ENCODE peak calls at places on chromosomes 3 and 15, in six cellular contexts. X, G, K, F, O and M are unnamed samples.

GRCh38 chr3:12139111-12139511 is 19.6 kb downstream of the TIMP4 start:
- DNase-seq in X (peak), G (peak), K (no peak), F (peak), O (no peak), M (peak)

GRCh38 chr3:57706462-57706861 is 13.6 kb upstream of the DENND6A start:
- DNase-seq in X (no peak), G (peak), K (no peak), F (peak), O (no peak), M (no peak)

GRCh38 chr15:61994216-61994615 is 66.0 kb downstream of the VPS13C start:
- DNase-seq in X (no peak), G (no peak), K (no peak), F (peak), O (no peak), M (no peak)

GRCh38 chr3:172129868-172130751 is 90.7 kb downstream of the FNDC3B start:
- DNase-seq in X (peak), G (peak), K (peak), F (peak), O (no peak), M (no peak)

GRCh38 chr15:39616731-39617455 is 36.0 kb downstream of the THBS1 start:
- DNase-seq in X (no peak), G (no peak), K (no peak), F (peak), O (no peak), M (no peak)

GRCh38 chr3:103085465-103085864 is 650.6 kb downstream of the ZPLD1 start:
- DNase-seq in X (peak), G (peak), K (no peak), F (no peak), O (no peak), M (no peak)

GRCh38 chr15:67832965-67833503 is 6.8 kb downstream of the RNU6-1 start:
- DNase-seq in X (no peak), G (no peak), K (peak), F (no peak), O (no peak), M (peak)

GRCh38 chr3:86624192-86624591 is 366.8 kb downstream of the VGLL3 start:
- DNase-seq in X (no peak), G (no peak), K (no peak), F (no peak), O (no peak), M (no peak)

GRCh38 chr3:64836097-64836496 is 148.3 kb upstream of the ADAMTS9 start:
- DNase-seq in X (no peak), G (no peak), K (no peak), F (no peak), O (no peak), M (no peak)

GRCh38 chr15:56736308-56736707 is 3.0 kb upstream of the ZNF280D start:
- DNase-seq in X (peak), G (peak), K (no peak), F (peak), O (no peak), M (no peak)

GRCh38 chr15:48544816-48545215 is 100.7 kb downstream of the FBN1 start:
- DNase-seq in X (no peak), G (no peak), K (no peak), F (peak), O (no peak), M (no peak)

GRCh38 chr3:188157971-188158370 is 4.0 kb downstream of the LPP start:
- DNase-seq in X (peak), G (no peak), K (no peak), F (no peak), O (no peak), M (no peak)

GRCh38 chr15:63310646-63311045 is 33.2 kb downstream of the APH1B start:
- DNase-seq in X (no peak), G (no peak), K (no peak), F (no peak), O (no peak), M (no peak)

GRCh38 chr3:168988867-168989266 is 674.6 kb downstream of the MECOM start:
- DNase-seq in X (peak), G (no peak), K (no peak), F (no peak), O (no peak), M (no peak)

GRCh38 chr3:12882336-12883310 is 41.3 kb upstream of the RPL32 start:
- DNase-seq in X (no peak), G (no peak), K (no peak), F (no peak), O (no peak), M (no peak)

GRCh38 chr3:144840866-144841265 is 869.2 kb downstream of the DIPK2A start:
- DNase-seq in X (no peak), G (no peak), K (no peak), F (peak), O (no peak), M (no peak)

GRCh38 chr3:126434264-126434590 is 39.5 kb downstream of the CFAP100 start:
- DNase-seq in X (no peak), G (no peak), K (no peak), F (no peak), O (no peak), M (no peak)

GRCh38 chr3:185645596-185646381 is 59.7 kb downstream of the SENP2 start:
- DNase-seq in X (no peak), G (no peak), K (no peak), F (no peak), O (no peak), M (peak)

GRCh38 chr3:146177072-146177936 is 16.3 kb upstream of the PLOD2 start:
- DNase-seq in X (no peak), G (no peak), K (peak), F (peak), O (no peak), M (no peak)

GRCh38 chr3:53236112-53236841 is 19.5 kb downstream of the TKT start:
- DNase-seq in X (peak), G (peak), K (peak), F (peak), O (no peak), M (no peak)

GRCh38 chr15:34154725-34155204 is 52.9 kb downstream of the PGBD4 start:
- DNase-seq in X (no peak), G (peak), K (no peak), F (peak), O (no peak), M (no peak)

DNA sequence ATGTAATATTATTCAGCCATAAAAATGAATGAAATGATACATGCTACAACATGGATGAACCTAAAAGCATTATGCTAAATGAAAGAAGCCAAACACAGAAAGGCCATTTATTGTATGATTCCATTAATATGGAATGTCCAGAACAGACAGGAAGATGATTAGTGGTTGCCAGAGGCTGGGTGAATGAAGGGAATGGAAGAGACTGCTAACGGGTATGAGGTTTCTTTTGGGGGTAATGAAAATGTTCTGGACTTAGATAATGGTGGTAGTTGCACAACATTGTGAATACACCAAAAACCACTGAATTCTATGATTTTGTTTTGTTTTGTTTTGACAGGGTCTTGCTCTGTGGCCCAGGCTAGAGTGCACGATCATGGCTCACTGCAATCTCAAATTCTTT is 61.6 kb upstream of the MAP4 start:
- DNase-seq in X (no peak), G (no peak), K (no peak), F (peak), O (no peak), M (no peak)
- TF ChIP-seq CTCF in X (no peak), G (no peak), K (no peak), F (no peak), O (no peak), M (no peak)

DNA sequence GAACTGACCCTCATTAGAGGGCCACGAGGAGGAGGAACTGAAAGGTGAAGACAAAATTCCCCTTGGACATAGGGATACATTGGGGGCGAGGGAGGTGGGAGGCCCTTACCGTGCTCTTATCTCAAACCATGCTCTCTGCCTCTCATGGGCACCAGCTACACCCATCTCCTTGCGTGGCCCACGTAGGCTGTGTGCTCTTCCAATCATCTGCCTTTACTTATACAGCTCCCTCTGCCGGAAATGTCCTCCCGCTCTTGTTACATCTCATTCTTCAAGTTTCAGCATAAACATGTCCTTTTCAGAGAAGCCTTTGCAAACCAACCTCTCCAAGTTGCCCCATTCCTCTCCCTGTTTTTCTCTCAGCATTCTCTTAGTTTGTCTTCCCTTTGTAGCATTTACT is 307.8 kb upstream of the PROK2 start:
- DNase-seq in X (peak), G (no peak), K (no peak), F (peak), O (no peak), M (no peak)
- TF ChIP-seq CTCF in X (no peak), G (no peak), K (no peak), F (no peak), O (no peak), M (no peak)

GRCh38 chr3:184560531-184560930 is 1.1 kb upstream of the EPHB3 start:
- DNase-seq in X (no peak), G (no peak), K (no peak), F (no peak), O (no peak), M (no peak)
- TF ChIP-seq CTCF in X (no peak), G (no peak), K (no peak), F (no peak), O (no peak), M (no peak)

DNA sequence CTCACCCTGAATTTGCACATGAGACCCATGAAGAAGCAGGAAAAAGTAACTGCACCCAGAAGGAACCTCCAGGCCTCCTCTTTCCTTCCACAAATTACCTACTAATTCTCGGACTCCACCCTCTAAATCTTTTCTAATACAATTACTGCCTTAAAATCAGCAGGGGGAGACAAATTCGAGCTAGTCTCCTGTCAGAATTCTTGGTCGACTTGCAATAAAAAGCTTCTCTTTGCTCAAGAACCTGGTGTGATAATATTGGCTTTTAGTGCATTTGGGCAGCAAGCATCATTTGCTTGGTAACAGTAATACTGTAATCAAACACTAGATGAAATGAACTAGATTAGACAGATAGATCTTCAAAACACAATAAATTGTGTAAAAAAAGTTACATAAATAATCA is 281.9 kb downstream of the RAP2B start:
- DNase-seq in X (peak), G (peak), K (no peak), F (peak), O (no peak), M (no peak)
- TF ChIP-seq CTCF in X (peak), G (no peak), K (no peak), F (peak), O (no peak), M (no peak)

GRCh38 chr3:100047455-100048141 is 66.7 kb downstream of the FILIP1L start:
- DNase-seq in X (peak), G (peak), K (no peak), F (peak), O (peak), M (no peak)

GRCh38 chr3:100046986-100047385 is 67.3 kb downstream of the FILIP1L start:
- DNase-seq in X (no peak), G (no peak), K (no peak), F (no peak), O (no peak), M (no peak)

GRCh38 chr3:100044369-100044768 is 69.9 kb downstream of the FILIP1L start:
- DNase-seq in X (no peak), G (no peak), K (no peak), F (no peak), O (peak), M (no peak)

GRCh38 chr3:100045696-100046095 is 68.6 kb downstream of the FILIP1L start:
- DNase-seq in X (no peak), G (no peak), K (peak), F (peak), O (no peak), M (peak)

DNA sequence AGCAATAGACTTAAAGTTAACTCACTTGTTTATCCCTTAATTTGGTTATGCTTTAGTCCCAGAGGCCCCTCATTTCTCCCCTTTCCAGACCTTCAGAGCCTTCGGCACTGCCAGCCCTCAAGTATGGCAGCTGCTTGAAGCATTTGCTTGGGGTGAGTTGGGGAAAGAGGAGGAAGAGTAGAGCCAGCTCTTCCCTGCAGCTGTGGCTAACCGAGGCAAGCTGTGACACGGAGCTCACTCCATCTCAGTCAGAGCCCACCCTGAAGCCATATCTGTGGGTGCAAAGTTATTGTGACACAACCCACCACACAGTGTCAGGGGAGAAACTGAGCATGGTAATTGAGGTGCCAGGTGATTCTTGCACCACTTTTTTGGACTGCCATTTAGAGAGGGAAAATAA is 66.1 kb downstream of the FILIP1L start:
- DNase-seq in X (no peak), G (no peak), K (no peak), F (no peak), O (no peak), M (no peak)
- TF ChIP-seq CTCF in X (no peak), G (no peak), K (no peak), F (no peak), O (no peak), M (no peak)

GRCh38 chr15:58222698-58223097 is 84.5 kb downstream of the AQP9 start:
- DNase-seq in X (no peak), G (no peak), K (no peak), F (no peak), O (no peak), M (no peak)
- TF ChIP-seq CTCF in X (no peak), G (no peak), K (no peak), F (no peak), O (no peak), M (no peak)

GRCh38 chr3:138348107-138348949 is at the start of gene MRAS:
- DNase-seq in X (peak), G (peak), K (peak), F (peak), O (peak), M (peak)

GRCh38 chr3:138349926-138350665 is 1.7 kb downstream of the MRAS start:
- DNase-seq in X (peak), G (no peak), K (peak), F (no peak), O (no peak), M (peak)

GRCh38 chr3:138351151-138351550 is 2.8 kb downstream of the MRAS start:
- DNase-seq in X (no peak), G (no peak), K (no peak), F (peak), O (no peak), M (no peak)

GRCh38 chr3:138347084-138347483 is 1.3 kb upstream of the MRAS start:
- DNase-seq in X (no peak), G (no peak), K (no peak), F (no peak), O (no peak), M (no peak)

DNA sequence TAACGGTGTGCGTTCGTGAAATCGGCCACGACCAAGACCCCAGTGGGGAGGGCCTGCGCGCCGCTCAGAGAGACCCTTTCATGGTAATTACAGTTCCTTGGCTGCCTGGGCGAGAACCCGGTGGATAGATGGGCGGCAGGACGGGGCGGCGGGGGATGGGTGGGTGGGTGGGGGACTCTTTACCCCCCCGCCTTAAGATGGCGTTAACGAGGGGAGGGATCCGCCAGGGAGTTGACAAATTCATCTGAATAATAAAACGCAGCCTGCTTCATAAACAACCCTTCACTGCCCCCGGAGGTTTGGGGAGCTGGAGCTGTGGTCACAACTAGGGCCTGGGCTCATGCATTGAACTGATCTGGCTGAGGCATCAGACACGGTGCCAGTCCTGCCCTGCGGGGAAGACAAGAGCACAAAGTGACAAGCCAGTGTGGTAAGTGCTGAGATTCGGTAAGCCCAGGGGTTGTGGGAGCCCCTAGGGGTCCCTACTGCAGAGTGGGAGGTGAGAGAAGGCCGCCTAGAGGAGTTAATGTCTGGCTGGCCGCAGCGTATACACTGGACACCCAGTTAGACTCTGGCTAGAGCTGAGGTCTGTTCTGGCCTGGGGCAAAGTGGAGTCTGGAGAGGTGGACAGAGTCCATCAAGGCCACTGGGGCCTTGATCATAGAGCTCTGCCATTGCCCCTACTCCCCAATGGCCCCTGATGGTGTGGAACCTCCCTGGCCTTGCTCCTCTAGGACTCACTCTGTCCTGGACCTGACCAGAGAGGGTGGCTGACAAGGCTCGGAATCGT is 766 bp downstream of the MRAS start:
- DNase-seq in X (peak), G (peak), K (peak), F (peak), O (peak), M (peak)
- TF ChIP-seq CTCF in X (peak), G (no peak), K (no peak), F (no peak), O (no peak), M (no peak)

GRCh38 chr15:26082069-26082832 is 219.1 kb upstream of the ATP10A start:
- DNase-seq in X (peak), G (peak), K (peak), F (peak), O (peak), M (peak)
- TF ChIP-seq CTCF in X (no peak), G (no peak), K (no peak), F (no peak), O (no peak), M (no peak)